ENCODE peak calls at places on chromosome 20, in five cellular contexts. O is lower lobe of right lung, T is AG09309, R is heart right ventricle, U is heart left ventricle. C is an unnamed sample.

GRCh38 chr20:59207742-59208357 is 44.2 kb downstream of the ZNF831 start:
- DNase-seq in O (peak), T (no peak), R (peak), U (peak), C (no peak)

GRCh38 chr20:11907621-11908020 is 10.1 kb upstream of the BTBD3 start:
- DNase-seq in O (no peak), T (no peak), R (no peak), U (no peak), C (no peak)

GRCh38 chr20:44738779-44739477 is 6.7 kb upstream of the KCNK15 start:
- DNase-seq in O (no peak), T (no peak), R (peak), U (no peak), C (no peak)

GRCh38 chr20:4820833-4821518 is 99.3 kb downstream of the PRND start:
- DNase-seq in O (no peak), T (peak), R (no peak), U (no peak), C (no peak)

GRCh38 chr20:14303106-14303505 is 34.3 kb downstream of the FLRT3 start:
- DNase-seq in O (no peak), T (no peak), R (no peak), U (no peak), C (no peak)

GRCh38 chr20:2815242-2815900 is 584 bp downstream of the C20orf141 start:
- DNase-seq in O (no peak), T (no peak), R (no peak), U (no peak), C (no peak)

GRCh38 chr20:41172296-41173140 is 35.2 kb downstream of the PLCG1 start:
- DNase-seq in O (no peak), T (no peak), R (peak), U (peak), C (no peak)

GRCh38 chr20:25248501-25249172 is 752 bp downstream of the PYGB start:
- DNase-seq in O (no peak), T (no peak), R (no peak), U (no peak), C (peak)

GRCh38 chr20:31845300-31845863 is at the start of gene FOXS1:
- DNase-seq in O (no peak), T (no peak), R (peak), U (peak), C (no peak)

GRCh38 chr20:44089987-44090674 is 96.9 kb downstream of the JPH2 start:
- DNase-seq in O (no peak), T (no peak), R (no peak), U (no peak), C (no peak)

GRCh38 chr20:35215066-35215956 is 11.2 kb upstream of the MMP24 start:
- DNase-seq in O (no peak), T (no peak), R (no peak), U (no peak), C (no peak)

DNA sequence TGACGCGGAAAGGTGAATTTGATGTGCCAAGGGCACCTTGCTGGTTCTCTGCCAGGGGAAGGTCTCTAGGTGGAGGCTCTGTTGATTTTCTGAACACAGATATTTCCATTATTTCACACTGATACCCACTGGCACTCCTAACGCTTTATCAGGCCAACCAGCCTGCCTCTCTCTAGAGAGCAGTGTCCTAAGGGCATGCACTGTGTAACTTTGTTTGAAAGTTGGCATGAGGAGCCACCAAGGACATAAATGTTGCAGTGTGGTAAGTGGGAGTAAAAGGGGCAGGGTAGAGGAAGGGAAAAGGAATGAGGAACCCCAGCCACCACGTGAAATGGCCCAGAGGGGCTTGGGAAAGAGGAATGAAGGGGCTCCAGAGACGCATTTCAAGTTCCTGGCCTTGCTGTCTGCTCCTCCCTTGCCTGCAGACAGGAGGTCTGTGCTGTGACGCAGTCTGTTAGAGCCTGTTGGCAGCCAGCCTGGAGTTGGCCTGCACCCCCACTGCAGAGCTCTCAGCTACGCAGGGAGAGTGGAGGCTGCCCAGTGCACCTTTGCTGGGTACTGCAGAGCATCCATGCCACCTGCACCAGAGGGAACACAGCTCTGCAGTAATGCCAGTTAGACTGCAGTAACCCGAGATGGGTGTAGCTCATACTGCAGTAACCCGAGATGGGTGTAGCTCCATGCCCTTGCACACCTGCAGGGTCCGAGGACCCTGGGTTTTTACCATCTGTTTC is 86.9 kb upstream of the SNAP25 start:
- DNase-seq in O (no peak), T (no peak), R (peak), U (peak), C (no peak)
- TF ChIP-seq CTCF in O (no peak), T (no peak), R (no peak), U (no peak), C (no peak)

GRCh38 chr20:845967-846893 is 12.7 kb downstream of the FAM110A start:
- DNase-seq in O (peak), T (no peak), R (no peak), U (no peak), C (no peak)
- TF ChIP-seq CTCF in O (no peak), T (no peak), R (no peak), U (no peak), C (no peak)

DNA sequence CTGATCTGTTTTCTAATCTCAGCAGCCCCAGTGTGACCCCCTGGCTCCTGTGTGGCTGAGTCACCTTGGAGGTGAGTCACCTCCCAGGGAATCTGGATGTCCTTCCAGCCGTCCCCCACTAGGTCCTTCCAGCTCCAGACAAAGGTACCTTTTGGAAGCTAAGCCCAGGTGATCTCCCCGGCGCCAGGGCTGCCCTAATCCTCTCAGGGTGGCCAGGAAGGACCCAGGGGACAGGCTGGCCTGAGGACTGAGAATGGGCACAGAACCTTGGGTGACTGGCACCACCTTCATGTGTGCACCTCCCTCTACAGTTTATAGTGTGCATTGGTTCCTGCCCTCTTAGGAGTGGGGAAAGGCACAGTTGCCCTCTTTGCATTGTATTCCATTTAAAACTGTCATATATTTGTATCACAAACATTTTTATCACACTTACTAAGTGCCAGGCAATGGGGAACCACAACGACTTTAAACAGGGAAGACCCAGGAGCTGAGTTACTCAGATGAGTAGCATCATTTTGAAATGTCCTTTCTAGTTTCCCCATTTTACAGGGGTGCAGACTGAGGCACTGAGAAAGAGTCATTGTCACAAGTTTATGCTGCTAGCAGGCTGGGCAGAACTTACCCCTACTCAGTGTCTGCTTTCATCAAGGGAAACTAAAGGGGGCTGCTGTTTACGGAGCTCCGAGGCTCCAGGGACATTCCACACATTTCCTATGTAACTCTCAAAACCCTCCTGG is 2.6 kb upstream of the BPIFB4 start:
- DNase-seq in O (no peak), T (no peak), R (no peak), U (no peak), C (no peak)
- TF ChIP-seq CTCF in O (no peak), T (no peak), R (no peak), U (peak), C (peak)

GRCh38 chr20:263701-264100 is 6.2 kb downstream of the DEFB132 start:
- DNase-seq in O (no peak), T (no peak), R (no peak), U (no peak), C (no peak)

GRCh38 chr20:258269-258858 is 840 bp downstream of the DEFB132 start:
- DNase-seq in O (no peak), T (no peak), R (no peak), U (no peak), C (no peak)

GRCh38 chr20:257419-257818 is at the start of gene DEFB132:
- DNase-seq in O (no peak), T (no peak), R (no peak), U (no peak), C (no peak)

GRCh38 chr20:259991-260390 is 2.5 kb downstream of the DEFB132 start:
- DNase-seq in O (no peak), T (no peak), R (no peak), U (no peak), C (no peak)

DNA sequence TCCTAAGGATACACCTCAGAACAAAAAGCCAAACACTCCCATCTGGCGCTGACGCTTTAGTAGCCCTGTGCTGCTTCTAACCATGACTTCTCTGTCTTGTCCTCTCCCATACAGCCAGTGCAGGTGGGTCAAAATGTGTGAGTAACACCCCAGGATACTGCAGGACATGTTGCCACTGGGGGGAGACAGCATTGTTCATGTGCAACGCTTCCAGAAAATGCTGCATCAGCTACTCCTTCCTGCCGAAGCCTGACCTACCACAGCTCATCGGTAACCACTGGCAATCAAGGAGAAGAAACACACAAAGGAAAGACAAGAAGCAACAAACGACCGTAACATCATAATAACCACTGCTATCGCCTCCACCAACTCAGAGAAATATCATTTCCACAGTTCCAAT is 1.4 kb downstream of the DEFB132 start:
- DNase-seq in O (no peak), T (no peak), R (no peak), U (no peak), C (no peak)
- TF ChIP-seq CTCF in O (peak), T (peak), R (no peak), U (peak), C (no peak)

GRCh38 chr20:45985573-45985972 is 13.6 kb upstream of the ZNF335 start:
- DNase-seq in O (peak), T (no peak), R (no peak), U (no peak), C (no peak)
- TF ChIP-seq CTCF in O (no peak), T (peak), R (no peak), U (no peak), C (no peak)